ENCODE peak calls at places on chromosomes 2 and 18, in six cellular contexts. U, V, C, M, I and S are unnamed samples.

GRCh38 chr2:38190542-38191218 is 114.7 kb upstream of the CYP1B1 start:
- DNase-seq in U (peak; percentile 64), V (no peak), C (peak; percentile 27), M (peak; percentile 72), I (no peak), S (no peak)

GRCh38 chr18:56319953-56320352 is 318.4 kb downstream of the TXNL1 start:
- DNase-seq in U (no peak), V (no peak), C (no peak), M (no peak), I (no peak), S (no peak)

GRCh38 chr2:23375448-23375847 is 9.5 kb upstream of the KLHL29 start:
- DNase-seq in U (no peak), V (no peak), C (no peak), M (no peak), I (no peak), S (no peak)

GRCh38 chr2:134845719-134846118 is 7.3 kb downstream of the ACMSD start:
- DNase-seq in U (peak; percentile 28), V (no peak), C (peak; percentile 78), M (no peak), I (no peak), S (peak; percentile 37)

GRCh38 chr2:173357351-173357750 is 2.7 kb downstream of the CDCA7 start:
- DNase-seq in U (no peak), V (no peak), C (no peak), M (no peak), I (no peak), S (no peak)

GRCh38 chr2:20013061-20013721 is 723 bp upstream of the MATN3 start:
- DNase-seq in U (no peak), V (no peak), C (no peak), M (no peak), I (no peak), S (no peak)

GRCh38 chr2:149562304-149562703 is 25.3 kb downstream of the MMADHC start:
- DNase-seq in U (peak; percentile 88), V (no peak), C (no peak), M (no peak), I (no peak), S (peak; percentile 50)

GRCh38 chr2:234521536-234521935 is 24.7 kb upstream of the ARL4C start:
- DNase-seq in U (no peak), V (no peak), C (no peak), M (no peak), I (no peak), S (no peak)

GRCh38 chr18:59733411-59733810 is 36.2 kb upstream of the CCBE1 start:
- DNase-seq in U (peak; percentile 3), V (no peak), C (no peak), M (no peak), I (no peak), S (no peak)

GRCh38 chr18:48851563-48851962 is 99.2 kb downstream of the SMAD7 start:
- DNase-seq in U (peak; percentile 61), V (no peak), C (no peak), M (no peak), I (no peak), S (peak; percentile 88)

GRCh38 chr2:11676640-11677039 is 6.6 kb upstream of the NTSR2 start:
- DNase-seq in U (no peak), V (no peak), C (peak; percentile 25), M (no peak), I (peak; percentile 28), S (no peak)

GRCh38 chr2:53202063-53202462 is 565.5 kb upstream of the CHAC2 start:
- DNase-seq in U (peak; percentile 62), V (no peak), C (peak; percentile 64), M (peak; percentile 45), I (no peak), S (no peak)

GRCh38 chr2:101328474-101329007 is 20.0 kb upstream of the RNF149 start:
- DNase-seq in U (peak; percentile 59), V (no peak), C (peak; percentile 83), M (no peak), I (no peak), S (no peak)

GRCh38 chr2:83573060-83573459 is 886.0 kb downstream of the SUCLG1 start:
- DNase-seq in U (no peak), V (no peak), C (no peak), M (no peak), I (no peak), S (no peak)

GRCh38 chr2:175074478-175074877 is 69.3 kb upstream of the CHN1 start:
- DNase-seq in U (no peak), V (no peak), C (no peak), M (no peak), I (no peak), S (no peak)

GRCh38 chr2:183025993-183026392 is 12.3 kb downstream of the NCKAP1 start:
- DNase-seq in U (peak; percentile 25), V (no peak), C (peak; percentile 13), M (no peak), I (no peak), S (no peak)